ENCODE peak calls at places on chromosomes 5 and 9, in ten cellular contexts. U is PC-9, P is fibroblast of lung, B is lower lobe of right lung, C is fibroblast of the aortic adventitia, K is GM23338, F is dorsolateral prefrontal cortex, M is tibial artery, Q is IMR-90, L is DND-41. E is an unnamed sample.

GRCh38 chr9:130140701-130141100 is 31.5 kb upstream of the NCS1 start:
- DNase-seq in U (no peak), F (peak; percentile 77), P (no peak), M (no peak), Q (no peak), B (no peak), C (no peak), L (no peak), K (no peak), E (no peak)

GRCh38 chr5:127741412-127741811 is 38.2 kb downstream of the CCDC192 start:
- DNase-seq in U (no peak), Q (no peak), P (no peak), L (no peak), M (no peak), C (no peak), B (no peak), F (no peak), K (no peak), E (no peak)

GRCh38 chr9:96450613-96451544 is 910 bp downstream of the HABP4 start:
- DNase-seq in U (no peak), K (peak; percentile 52), F (peak; percentile 17), B (no peak), M (peak; percentile 36), Q (peak; percentile 30), L (no peak), P (peak; percentile 21), C (peak; percentile 34), E (peak; percentile 36)

GRCh38 chr5:126624534-126624933 is 23.8 kb downstream of the PHAX start:
- DNase-seq in M (peak; percentile 35), P (peak; percentile 85), K (no peak), F (no peak), Q (peak; percentile 94), U (peak; percentile 61), L (no peak), C (peak; percentile 77), B (no peak), E (peak; percentile 88)

GRCh38 chr5:72242796-72243475 is 77.1 kb downstream of the MRPS27 start:
- DNase-seq in C (no peak), U (no peak), Q (no peak), K (peak; percentile 35), B (no peak), M (no peak), L (no peak), P (no peak), F (peak; percentile 14), E (no peak)

GRCh38 chr5:139694556-139695182 is 46.5 kb downstream of the CXXC5 start:
- DNase-seq in K (no peak), L (no peak), U (no peak), Q (peak; percentile 64), P (peak; percentile 32), M (no peak), B (no peak), C (no peak), F (no peak), E (no peak)

GRCh38 chr5:56415356-56415765 is 182.2 kb upstream of the ANKRD55 start:
- DNase-seq in Q (peak; percentile 91), C (peak; percentile 85), B (peak; percentile 74), K (no peak), P (peak; percentile 83), U (peak; percentile 88), M (peak; percentile 69), L (no peak), F (peak; percentile 25), E (peak; percentile 86)

GRCh38 chr9:84338792-84339191 is 1.8 kb downstream of the SLC28A3 start:
- DNase-seq in Q (no peak), F (no peak), P (no peak), L (no peak), C (no peak), M (no peak), B (no peak), K (no peak), U (no peak), E (no peak)

GRCh38 chr5:141906972-141907371 is 16.7 kb upstream of the DELE1 start:
- DNase-seq in M (no peak), B (no peak), P (no peak), F (no peak), L (no peak), U (no peak), K (no peak), C (no peak), Q (no peak), E (no peak)

GRCh38 chr9:89305868-89306267 is 5.1 kb upstream of the CKS2 start:
- DNase-seq in P (no peak), M (no peak), K (no peak), L (no peak), U (no peak), F (no peak), C (no peak), Q (no peak), B (no peak), E (no peak)

GRCh38 chr9:129038109-129038852 is 1.9 kb downstream of the MIGA2 start:
- DNase-seq in C (no peak), K (no peak), U (no peak), L (no peak), Q (no peak), M (no peak), F (no peak), B (no peak), P (no peak), E (no peak)

GRCh38 chr9:112752334-112753110 is 2.0 kb downstream of the SNX30 start:
- DNase-seq in M (no peak), P (no peak), F (no peak), B (no peak), L (no peak), K (no peak), Q (no peak), U (no peak), C (peak; percentile 53), E (no peak)

GRCh38 chr5:76269259-76269958 is 133.7 kb upstream of the IQGAP2 start:
- DNase-seq in L (no peak), M (no peak), Q (no peak), U (no peak), C (no peak), P (no peak), B (no peak), F (no peak), K (no peak), E (no peak)

GRCh38 chr9:109771796-109772525 is 8.0 kb upstream of the PALM2AKAP2 start:
- DNase-seq in C (peak; percentile 58), U (no peak), F (no peak), Q (peak; percentile 64), L (no peak), B (no peak), P (peak; percentile 51), M (no peak), K (no peak), E (no peak)

GRCh38 chr9:99103909-99104458 is 929 bp upstream of the TGFBR1 start:
- DNase-seq in P (peak; percentile 32), Q (peak; percentile 61), M (peak; percentile 41), L (no peak), C (peak; percentile 63), B (no peak), F (peak; percentile 23), K (peak; percentile 64), U (no peak), E (peak; percentile 18)

GRCh38 chr5:885529-885928 is 7.1 kb downstream of the BRD9 start:
- DNase-seq in C (no peak), F (peak; percentile 36), M (no peak), L (no peak), Q (no peak), B (no peak), K (no peak), U (no peak), P (no peak), E (no peak)

DNA sequence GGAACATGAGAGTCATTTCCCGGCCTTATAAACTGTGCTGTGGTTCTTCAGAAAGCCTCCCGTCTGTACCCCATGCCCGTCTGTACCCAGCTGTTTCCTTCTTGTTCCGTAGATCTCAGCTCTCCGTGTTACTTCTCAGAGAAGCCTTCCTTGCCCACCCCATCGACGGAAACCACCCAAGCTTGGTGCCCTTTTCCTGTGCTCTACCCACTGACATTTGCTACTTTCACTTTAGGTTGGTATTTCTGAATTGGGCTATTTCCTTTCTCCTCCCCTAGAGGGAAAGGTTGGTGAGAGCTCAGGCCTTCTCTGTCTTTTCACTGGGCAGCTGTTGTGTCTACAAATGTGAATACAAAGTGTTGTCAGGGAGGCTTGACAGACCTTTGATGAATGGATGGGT is 764.5 kb upstream of the ADAMTS16 start:
- DNase-seq in Q (no peak), L (peak; percentile 92), M (no peak), P (no peak), B (no peak), C (no peak), U (no peak), F (no peak), K (peak; percentile 7), E (no peak)
- TF ChIP-seq CTCF in Q (no peak), L (peak; percentile 75), M (no peak), P (no peak), B (no peak), C (no peak), U (no peak), F (no peak), K (peak; percentile 19), E (no peak)

GRCh38 chr9:69619233-69619632 is 52.9 kb downstream of the APBA1 start:
- DNase-seq in F (no peak), B (no peak), P (no peak), C (no peak), U (no peak), M (no peak), Q (no peak), K (no peak), L (no peak), E (no peak)
- H3K4me3 ChIP-seq in F (no peak overlapping the region), B (no peak overlapping the region), P (no peak overlapping the region), C (no peak overlapping the region), U (no peak overlapping the region), M (no peak overlapping the region), Q (no peak overlapping the region), K (no peak overlapping the region), L (no peak overlapping the region), E (no peak overlapping the region)

DNA sequence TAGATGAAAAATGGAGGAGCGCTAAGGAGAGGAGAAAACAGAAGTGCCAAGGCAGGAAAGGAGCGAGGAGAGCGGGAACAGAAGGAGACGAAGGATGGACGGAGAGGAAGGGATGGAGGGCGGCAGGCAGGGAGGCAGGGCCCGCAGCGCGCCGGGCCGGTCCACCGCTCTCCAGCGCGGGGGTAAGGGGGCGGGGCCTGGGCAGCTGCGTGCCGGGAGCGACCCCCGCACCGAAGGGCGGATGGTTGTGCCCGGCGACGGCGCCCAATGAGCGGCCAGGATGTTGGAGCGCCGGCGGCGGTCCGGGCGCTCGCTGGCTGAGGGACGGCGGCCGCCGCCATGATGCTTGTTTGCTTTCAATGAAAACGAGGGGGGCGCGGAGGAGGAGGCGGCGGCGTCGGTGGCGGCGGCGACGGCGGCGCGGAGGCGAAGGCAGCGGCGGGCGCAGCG is at the start of gene CNOT6:
- DNase-seq in U (peak; percentile 71), B (peak; percentile 96), C (peak; percentile 89), M (peak; percentile 89), L (peak; percentile 93), K (peak; percentile 90), F (peak; percentile 86), Q (peak; percentile 93), P (peak; percentile 95), E (peak; percentile 83)
- TF ChIP-seq CTCF in U (no peak), B (no peak), C (no peak), M (no peak), L (no peak), K (no peak), F (no peak), Q (no peak), P (no peak), E (no peak)

DNA sequence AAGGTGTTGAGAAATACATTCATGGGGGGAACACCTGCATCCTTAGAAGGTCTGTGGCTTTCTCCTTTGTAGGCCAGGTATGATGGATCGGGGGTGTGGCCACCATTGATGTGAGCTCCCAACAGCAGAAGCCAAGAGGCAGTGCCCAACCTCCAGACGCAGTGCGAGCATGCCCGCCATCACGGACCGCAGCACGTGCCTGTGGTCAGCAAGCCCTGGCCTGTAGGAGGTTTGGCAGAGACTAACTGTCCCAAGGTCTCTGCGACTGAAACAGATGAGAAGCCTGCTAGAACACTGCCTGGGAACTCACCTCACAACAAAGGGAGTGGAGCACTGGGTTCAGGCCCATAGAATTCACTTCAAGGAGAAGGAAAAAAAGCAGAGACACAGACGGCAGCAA is 31.9 kb upstream of the ZNF354A start:
- DNase-seq in P (no peak), K (no peak), L (no peak), F (no peak), U (no peak), Q (no peak), C (no peak), B (no peak), M (no peak), E (no peak)
- H3K4me3 ChIP-seq in P (no peak overlapping the region), K (no peak overlapping the region), L (no peak overlapping the region), F (no peak overlapping the region), U (no peak overlapping the region), Q (no peak overlapping the region), C (no peak overlapping the region), B (no peak overlapping the region), M (no peak overlapping the region), E (no peak overlapping the region)